ENCODE peak calls at places on chromosomes 1 and 21, in four cellular contexts. E is H9, G is trophoblast cell, X is H1. A is an unnamed sample.

GRCh38 chr1:30895382-30895941 is 13.1 kb downstream of the SDC3 start:
- DNase-seq in E (no peak), G (no peak), X (no peak), A (peak; percentile 56)

GRCh38 chr1:228784191-228784590 is 48.9 kb downstream of the RHOU start:
- DNase-seq in E (no peak), G (peak; percentile 100), X (no peak), A (no peak)

GRCh38 chr1:240499012-240499411 is 112.9 kb downstream of the GREM2 start:
- DNase-seq in E (no peak), G (peak; percentile 42), X (no peak), A (peak; percentile 69)

GRCh38 chr1:46278807-46279206 is 24.6 kb downstream of the LRRC41 start:
- DNase-seq in E (no peak), G (peak; percentile 52), X (no peak), A (no peak)

GRCh38 chr1:58065520-58065919 is 481.0 kb downstream of the OMA1 start:
- DNase-seq in E (peak; percentile 55), G (no peak), X (peak; percentile 52), A (peak; percentile 86)

GRCh38 chr1:212967767-212968166 is 17.4 kb downstream of the VASH2 start:
- DNase-seq in E (peak; percentile 83), G (peak; percentile 52), X (no peak), A (peak; percentile 96)

GRCh38 chr1:238951809-238952208 is 434.6 kb upstream of the CHRM3 start:
- DNase-seq in E (no peak), G (peak; percentile 59), X (no peak), A (peak; percentile 57)

GRCh38 chr1:206802401-206802800 is 30.1 kb upstream of the IL10 start:
- DNase-seq in E (no peak), G (peak; percentile 56), X (no peak), A (no peak)

GRCh38 chr1:228647523-228648444 is 87.5 kb upstream of the RHOU start:
- DNase-seq in E (peak; percentile 86), G (peak; percentile 82), X (peak; percentile 78), A (peak; percentile 87)

GRCh38 chr1:233647083-233647482 is 33.2 kb downstream of the KCNK1 start:
- DNase-seq in E (no peak), G (no peak), X (no peak), A (no peak)

GRCh38 chr1:31084782-31085569 is 19.5 kb upstream of the PUM1 start:
- DNase-seq in E (no peak), G (no peak), X (no peak), A (no peak)

GRCh38 chr1:187648091-187648490 is 819.3 kb downstream of the PLA2G4A start:
- DNase-seq in E (no peak), G (no peak), X (no peak), A (no peak)

GRCh38 chr1:79646885-79647284 is 640.4 kb upstream of the ADGRL4 start:
- DNase-seq in E (peak; percentile 27), G (peak; percentile 31), X (no peak), A (peak; percentile 94)

GRCh38 chr21:21137986-21138385 is 139.8 kb downstream of the NCAM2 start:
- DNase-seq in E (no peak), G (peak; percentile 80), X (no peak), A (peak; percentile 60)

GRCh38 chr1:47875831-47876586 is 121.2 kb downstream of the TRABD2B start:
- DNase-seq in E (no peak), G (peak; percentile 4), X (no peak), A (no peak)

GRCh38 chr1:232793944-232794343 is 11.3 kb upstream of the MAP10 start:
- DNase-seq in E (no peak), G (no peak), X (no peak), A (no peak)

GRCh38 chr1:222048030-222048632 is 306.2 kb upstream of the DUSP10 start:
- DNase-seq in E (no peak), G (no peak), X (no peak), A (no peak)

GRCh38 chr21:15423676-15424445 is 305.9 kb upstream of the USP25 start:
- DNase-seq in E (no peak), G (no peak), X (no peak), A (peak; percentile 57)

GRCh38 chr21:29170935-29171334 is 40.5 kb downstream of the MAP3K7CL start:
- DNase-seq in E (no peak), G (no peak), X (no peak), A (no peak)

GRCh38 chr1:214441119-214441518 is 110.3 kb downstream of the PTPN14 start:
- DNase-seq in E (no peak), G (peak; percentile 97), X (no peak), A (no peak)

GRCh38 chr1:215539803-215540575 is 27.1 kb upstream of the KCTD3 start:
- DNase-seq in E (no peak), G (no peak), X (no peak), A (no peak)

GRCh38 chr1:221239911-221240310 is 360.7 kb downstream of the HLX start:
- DNase-seq in E (no peak), G (no peak), X (no peak), A (no peak)

GRCh38 chr21:32994305-32994704 is 31.4 kb upstream of the OLIG2 start:
- DNase-seq in E (no peak), G (peak; percentile 48), X (no peak), A (peak; percentile 22)

GRCh38 chr1:113784104-113784779 is 25.0 kb upstream of the PHTF1 start:
- DNase-seq in E (no peak), G (peak; percentile 84), X (no peak), A (no peak)

GRCh38 chr1:48687271-48688045 is 89.2 kb downstream of the BEND5 start:
- DNase-seq in E (no peak), G (no peak), X (no peak), A (peak; percentile 8)

GRCh38 chr1:8348777-8349472 is 31.0 kb downstream of the SLC45A1 start:
- DNase-seq in E (peak; percentile 87), G (peak; percentile 87), X (peak; percentile 92), A (peak; percentile 82)

GRCh38 chr1:235567812-235568444 is 63.7 kb upstream of the B3GALNT2 start:
- DNase-seq in E (no peak), G (no peak), X (no peak), A (no peak)

GRCh38 chr1:70142120-70142519 is 63.3 kb downstream of the LRRC40 start:
- DNase-seq in E (no peak), G (no peak), X (no peak), A (no peak)

GRCh38 chr1:21238141-21238800 is 52.0 kb downstream of the ECE1 start:
- DNase-seq in E (no peak), G (peak; percentile 99), X (no peak), A (peak; percentile 44)
- H3K23ac ChIP-seq in E (no peak overlapping the region), G (no peak overlapping the region), X (no peak overlapping the region), A (no peak overlapping the region)

GRCh38 chr1:68197891-68198290 is 34.4 kb downstream of the WLS start:
- DNase-seq in E (no peak), G (no peak), X (no peak), A (no peak)

GRCh38 chr1:68199603-68200002 is 32.7 kb downstream of the WLS start:
- DNase-seq in E (no peak), G (no peak), X (no peak), A (no peak)

GRCh38 chr1:68196676-68197075 is 35.6 kb downstream of the WLS start:
- DNase-seq in E (no peak), G (no peak), X (no peak), A (no peak)

GRCh38 chr1:68198752-68199151 is 33.6 kb downstream of the WLS start:
- DNase-seq in E (no peak), G (no peak), X (no peak), A (no peak)

GRCh38 chr1:68197459-68197858 is 34.9 kb downstream of the WLS start:
- DNase-seq in E (no peak), G (no peak), X (no peak), A (no peak)
- H3K79me2 ChIP-seq in E (no peaks in the 10 kb centered on the region), G (peaks cover 7% of the 10 kb centered on the region), X (no peaks in the 10 kb centered on the region), A (peaks cover 13% of the 10 kb centered on the region)

GRCh38 chr1:40709802-40710278 is 18.3 kb downstream of the NFYC start:
- DNase-seq in E (no peak), G (peak; percentile 21), X (no peak), A (no peak)

GRCh38 chr1:40712405-40712944 is 21.0 kb downstream of the NFYC start:
- DNase-seq in E (no peak), G (no peak), X (no peak), A (no peak)

GRCh38 chr1:40711465-40712404 is 20.2 kb downstream of the NFYC start:
- DNase-seq in E (no peak), G (peak; percentile 78), X (no peak), A (no peak)

GRCh38 chr1:40709100-40709801 is 17.7 kb downstream of the NFYC start:
- DNase-seq in E (peak; percentile 93), G (peak; percentile 92), X (peak; percentile 71), A (peak; percentile 99)

GRCh38 chr1:40710581-40711315 is 19.2 kb downstream of the NFYC start:
- DNase-seq in E (no peak), G (peak; percentile 54), X (no peak), A (peak; percentile 63)
- H3K23ac ChIP-seq in E (no peak overlapping the region), G (no peak overlapping the region), X (no peak overlapping the region), A (no peak overlapping the region)

GRCh38 chr1:183058835-183059234 is 35.6 kb downstream of the LAMC1 start:
- DNase-seq in E (no peak), G (no peak), X (no peak), A (no peak)
- H3K79me2 ChIP-seq in E (no peaks in the 10 kb centered on the region), G (peaks cover 3% of the 10 kb centered on the region), X (peaks cover 43% of the 10 kb centered on the region), A (peaks cover 2% of the 10 kb centered on the region)

GRCh38 chr1:201420608-201421002 is 925 bp downstream of the TNNI1 start:
- DNase-seq in E (no peak), G (no peak), X (no peak), A (no peak)

GRCh38 chr1:201421041-201421440 is 489 bp downstream of the TNNI1 start:
- DNase-seq in E (no peak), G (no peak), X (no peak), A (no peak)

GRCh38 chr1:201422436-201423030 is 1.0 kb upstream of the TNNI1 start:
- DNase-seq in E (no peak), G (no peak), X (no peak), A (no peak)

GRCh38 chr1:201423655-201424610 is 2.4 kb upstream of the TNNI1 start:
- DNase-seq in E (no peak), G (no peak), X (no peak), A (no peak)

GRCh38 chr1:201422026-201422425 is 496 bp upstream of the TNNI1 start:
- DNase-seq in E (no peak), G (no peak), X (no peak), A (no peak)
- H3K23ac ChIP-seq in E (no peak overlapping the region), G (no peak overlapping the region), X (no peak overlapping the region), A (no peak overlapping the region)

DNA sequence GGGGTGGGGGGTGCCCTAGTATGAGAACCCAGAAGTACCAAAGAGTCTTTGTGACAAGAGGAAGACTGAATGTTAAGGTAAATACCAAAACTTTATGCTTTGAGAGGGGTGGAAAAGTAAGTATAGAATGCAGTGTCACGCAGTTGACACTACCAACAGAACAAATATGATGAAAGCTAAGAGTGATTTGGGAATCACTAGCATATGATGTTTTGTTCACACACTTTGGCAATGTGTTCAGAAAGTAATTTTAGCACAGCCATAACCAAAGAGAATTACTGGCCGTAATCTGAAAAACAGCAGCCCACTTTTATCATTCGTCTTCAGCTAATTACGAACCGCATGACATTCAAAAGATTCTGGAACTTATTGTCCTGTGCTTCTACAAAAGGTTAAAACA is 59.5 kb downstream of the ENAH start:
- DNase-seq in E (no peak), G (no peak), X (no peak), A (no peak)
- H3K79me2 ChIP-seq in E (peaks cover 45% of the 10 kb centered on the region), G (peaks cover 2% of the 10 kb centered on the region), X (peaks cover 97% of the 10 kb centered on the region), A (peaks cover 59% of the 10 kb centered on the region)

GRCh38 chr1:43348809-43349593 is 9.8 kb upstream of the CDC20 start:
- DNase-seq in E (peak; percentile 98), G (peak; percentile 89), X (peak; percentile 99), A (peak; percentile 95)
- H3K23ac ChIP-seq in E (no peak overlapping the region), G (no peak overlapping the region), X (no peak overlapping the region), A (no peak overlapping the region)